ENCODE peak calls at places on chromosomes 1 and 21, in six cellular contexts. L is fibroblast of gingiva; C is stimulated activated CD8-positive, alpha-beta memory T cell treated with anti-CD3 and anti-CD28 coated beads, Interleukin-15, amount 100 ng/mL, for 4 hours; B is Kasumi-1; Q is DMS79 treated with DMSO at 0.1 percent for 48 hours; R is retina. D is an unnamed sample.

GRCh38 chr1:43908858-43909257 is 24.7 kb upstream of the ARTN start:
- DNase-seq in L (no peak), R (no peak), C (no peak), B (no peak), Q (no peak), D (no peak)

GRCh38 chr1:110523011-110523410 is 4.0 kb upstream of the KCNA10 start:
- DNase-seq in B (no peak), C (no peak), L (no peak), Q (no peak), R (no peak), D (peak; percentile 24)

GRCh38 chr1:165306543-165307434 is 49.7 kb downstream of the LMX1A start:
- DNase-seq in Q (no peak), C (no peak), L (no peak), R (no peak), B (no peak), D (no peak)

GRCh38 chr1:188089461-188089860 is 1260.7 kb downstream of the PLA2G4A start:
- DNase-seq in R (no peak), L (no peak), C (no peak), B (no peak), Q (no peak), D (no peak)

GRCh38 chr1:243831463-243831862 is 18.6 kb downstream of the AKT3 start:
- DNase-seq in Q (no peak), L (no peak), C (no peak), B (no peak), R (no peak), D (no peak)

GRCh38 chr1:65558215-65558614 is 137.7 kb downstream of the LEPR start:
- DNase-seq in C (no peak), L (peak; percentile 71), B (no peak), R (no peak), Q (no peak), D (no peak)

GRCh38 chr1:228208831-228209524 is 1.1 kb downstream of the OBSCN start:
- DNase-seq in C (no peak), L (no peak), B (no peak), Q (no peak), R (no peak), D (no peak)

GRCh38 chr21:41769106-41769505 is 2.3 kb upstream of the RIPK4 start:
- DNase-seq in C (no peak), R (no peak), L (no peak), Q (no peak), B (no peak), D (no peak)

GRCh38 chr1:77407738-77408375 is 126.0 kb downstream of the AK5 start:
- DNase-seq in L (peak; percentile 58), B (no peak), Q (no peak), C (no peak), R (no peak), D (no peak)

GRCh38 chr1:40592107-40592773 is 60.8 kb downstream of the ZNF684 start:
- DNase-seq in R (peak; percentile 25), C (no peak), B (peak; percentile 78), Q (no peak), L (peak; percentile 13), D (no peak)

D was measured in AG08396.